ENCODE peak calls at places on chromosomes 11 and 22, in five cellular contexts. G is Calu3; Z is activated T-helper 1 cell treated with anti-CD3 and anti-CD28 coated beads, Interleukin-12 subunit alpha, Interleukin-12 subunit beta, Interleukin-2, Interleukin-4 antibody, amounts not matched to agents 30 ng/mL and 10 ng/mL and 1 ng/mL, durations not matched to agents 14 hours and 24 hours and 36 hours; V is GM12865; P is hepatic stellate cell. T is an unnamed sample.
A peak's percentile ranks its signal among the peaks of the same experiment; 100 is the strongest.

GRCh38 chr22:27752771-27753170 is 48.8 kb downstream of the MN1 start:
- DNase-seq in G (no peak), Z (no peak), V (no peak), P (peak; percentile 85), T (no peak)

GRCh38 chr11:57378166-57378565 is 2.8 kb downstream of the PRG3 start:
- DNase-seq in G (no peak), Z (no peak), V (no peak), P (no peak), T (no peak)

GRCh38 chr11:86156397-86156977 is 87.6 kb upstream of the PICALM start:
- DNase-seq in G (no peak), Z (no peak), V (no peak), P (no peak), T (no peak)

GRCh38 chr11:76166314-76166713 is 40.0 kb downstream of the WNT11 start:
- DNase-seq in G (no peak), Z (no peak), V (peak; percentile 88), P (no peak), T (no peak)

GRCh38 chr11:78374917-78375316 is 42.7 kb downstream of the GAB2 start:
- DNase-seq in G (no peak), Z (no peak), V (no peak), P (no peak), T (no peak)

GRCh38 chr11:108967571-108967970 is 302.7 kb downstream of the DDX10 start:
- DNase-seq in G (no peak), Z (no peak), V (no peak), P (no peak), T (no peak)

GRCh38 chr22:22376352-22376706 is 131.7 kb downstream of the VPREB1 start:
- DNase-seq in G (no peak), Z (no peak), V (no peak), P (no peak), T (no peak)

GRCh38 chr22:30821863-30822215 is 127.2 kb downstream of the OSBP2 start:
- DNase-seq in G (no peak), Z (no peak), V (no peak), P (no peak), T (no peak)

GRCh38 chr11:26579683-26580082 is 7.6 kb upstream of the MUC15 start:
- DNase-seq in G (no peak), Z (no peak), V (no peak), P (no peak), T (no peak)

GRCh38 chr11:81907996-81908395 is 825.7 kb downstream of the FAM181B start:
- DNase-seq in G (no peak), Z (no peak), V (no peak), P (no peak), T (no peak)

GRCh38 chr11:2234963-2235362 is 35.4 kb downstream of the ASCL2 start:
- DNase-seq in G (no peak), Z (no peak), V (no peak), P (no peak), T (no peak)

GRCh38 chr22:25366876-25367466 is 147.5 kb downstream of the CRYBB2 start:
- DNase-seq in G (no peak), Z (no peak), V (no peak), P (no peak), T (no peak)

GRCh38 chr11:132943737-132944556 is 588.4 kb downstream of the OPCML start:
- DNase-seq in G (no peak), Z (no peak), V (no peak), P (peak; percentile 18), T (no peak)

GRCh38 chr11:1193326-1194230 is 29.3 kb upstream of the MUC5B start:
- DNase-seq in G (no peak), Z (no peak), V (no peak), P (no peak), T (peak; percentile 70)

GRCh38 chr22:22061085-22062077 is 78.8 kb upstream of the TOP3B start:
- DNase-seq in G (no peak), Z (no peak), V (no peak), P (peak; percentile 60), T (no peak)

GRCh38 chr22:40690370-40690769 is 11.1 kb downstream of the MCHR1 start:
- DNase-seq in G (no peak), Z (no peak), V (no peak), P (no peak), T (no peak)

GRCh38 chr11:2566223-2567025 is 121.6 kb downstream of the KCNQ1 start:
- DNase-seq in G (no peak), Z (no peak), V (no peak), P (no peak), T (peak; percentile 57)

GRCh38 chr11:90241414-90241813 is 18.6 kb upstream of the CHORDC1 start:
- DNase-seq in G (no peak), Z (no peak), V (no peak), P (no peak), T (no peak)

GRCh38 chr11:113166280-113166679 is 148.1 kb upstream of the TTC12 start:
- DNase-seq in G (no peak), Z (no peak), V (no peak), P (no peak), T (no peak)

GRCh38 chr11:112753706-112754105 is 207.5 kb upstream of the NCAM1 start:
- DNase-seq in G (no peak), Z (no peak), V (no peak), P (no peak), T (no peak)

GRCh38 chr11:69984457-69985261 is 93.5 kb upstream of the ANO1 start:
- DNase-seq in G (no peak), Z (no peak), V (no peak), P (peak; percentile 58), T (no peak)

GRCh38 chr11:105673089-105673488 is 63.2 kb downstream of the GRIA4 start:
- DNase-seq in G (peak; percentile 15), Z (no peak), V (peak; percentile 37), P (no peak), T (no peak)

GRCh38 chr22:25555506-25556060 is 8.9 kb upstream of the GRK3 start:
- DNase-seq in G (no peak), Z (no peak), V (no peak), P (no peak), T (no peak)

GRCh38 chr22:29040385-29041275 is 21.0 kb downstream of the C22orf31 start:
- DNase-seq in G (peak; percentile 72), Z (peak; percentile 44), V (peak; percentile 84), P (peak; percentile 67), T (no peak)

GRCh38 chr22:30830907-30831306 is 136.2 kb downstream of the OSBP2 start:
- DNase-seq in G (peak; percentile 69), Z (no peak), V (no peak), P (peak; percentile 72), T (no peak)

GRCh38 chr11:6321961-6322362 is 1.7 kb upstream of the CAVIN3 start:
- DNase-seq in G (no peak), Z (no peak), V (no peak), P (peak; percentile 22), T (no peak)

GRCh38 chr11:100827934-100828661 is 141.0 kb downstream of the ARHGAP42 start:
- DNase-seq in G (peak; percentile 68), Z (no peak), V (peak; percentile 51), P (no peak), T (no peak)

T was measured in suprapubic skin.